ENCODE peak calls at places on chromosomes 5 and 9, in five cellular contexts. One of them, this sample, is unnamed.

GRCh38 chr5:141516648-141517025 is 27.8 kb downstream of the PCDHGC5 start:
- DNase-seq in breast epithelium: no peak
- DNase-seq in bronchial epithelial cell: no peak
- DNase-seq in CD8-positive, alpha-beta T cell: no peak
- DNase-seq in pancreas: no peak
- DNase-seq in this sample: no peak

GRCh38 chr5:148482196-148482595 is 98.4 kb downstream of the FBXO38 start:
- DNase-seq in breast epithelium: no peak
- DNase-seq in pancreas: no peak
- DNase-seq in CD8-positive, alpha-beta T cell: no peak
- DNase-seq in bronchial epithelial cell: no peak
- DNase-seq in this sample: peak; percentile 28

GRCh38 chr9:4258321-4259093 is 41.4 kb downstream of the GLIS3 start:
- DNase-seq in bronchial epithelial cell: peak; percentile 81
- DNase-seq in CD8-positive, alpha-beta T cell: no peak
- DNase-seq in breast epithelium: no peak
- DNase-seq in pancreas: no peak
- DNase-seq in this sample: peak; percentile 70

GRCh38 chr5:61290815-61291214 is 41.2 kb upstream of the ZSWIM6 start:
- DNase-seq in pancreas: no peak
- DNase-seq in CD8-positive, alpha-beta T cell: no peak
- DNase-seq in breast epithelium: no peak
- DNase-seq in bronchial epithelial cell: peak; percentile 66
- DNase-seq in this sample: no peak

GRCh38 chr9:83281306-83282255 is 218.6 kb upstream of the RASEF start:
- DNase-seq in CD8-positive, alpha-beta T cell: no peak
- DNase-seq in breast epithelium: no peak
- DNase-seq in pancreas: no peak
- DNase-seq in bronchial epithelial cell: peak; percentile 82
- DNase-seq in this sample: peak; percentile 62

GRCh38 chr5:50340757-50341156 is 100.3 kb downstream of the EMB start:
- DNase-seq in breast epithelium: no peak
- DNase-seq in CD8-positive, alpha-beta T cell: no peak
- DNase-seq in bronchial epithelial cell: no peak
- DNase-seq in pancreas: no peak
- DNase-seq in this sample: no peak

GRCh38 chr5:139822553-139823425 is 27.2 kb downstream of the PSD2 start:
- DNase-seq in CD8-positive, alpha-beta T cell: no peak
- DNase-seq in bronchial epithelial cell: no peak
- DNase-seq in breast epithelium: no peak
- DNase-seq in pancreas: no peak
- DNase-seq in this sample: no peak

GRCh38 chr5:170617519-170618218 is 113.8 kb downstream of the KCNIP1 start:
- DNase-seq in bronchial epithelial cell: no peak
- DNase-seq in CD8-positive, alpha-beta T cell: no peak
- DNase-seq in breast epithelium: no peak
- DNase-seq in pancreas: no peak
- DNase-seq in this sample: no peak

GRCh38 chr9:111966851-111967250 is 70.2 kb downstream of the UGCG start:
- DNase-seq in bronchial epithelial cell: peak; percentile 61
- DNase-seq in breast epithelium: no peak
- DNase-seq in CD8-positive, alpha-beta T cell: no peak
- DNase-seq in pancreas: no peak
- DNase-seq in this sample: no peak

GRCh38 chr9:136920832-136921231 is 23.7 kb downstream of the FBXW5 start:
- DNase-seq in bronchial epithelial cell: no peak
- DNase-seq in CD8-positive, alpha-beta T cell: no peak
- DNase-seq in pancreas: peak; percentile 54
- DNase-seq in breast epithelium: no peak
- DNase-seq in this sample: no peak

GRCh38 chr9:13588151-13589043 is 308.9 kb upstream of the MPDZ start:
- DNase-seq in bronchial epithelial cell: no peak
- DNase-seq in pancreas: no peak
- DNase-seq in CD8-positive, alpha-beta T cell: no peak
- DNase-seq in breast epithelium: no peak
- DNase-seq in this sample: peak; percentile 30

GRCh38 chr5:68922172-68922987 is 171.4 kb upstream of the SLC30A5 start:
- DNase-seq in CD8-positive, alpha-beta T cell: no peak
- DNase-seq in pancreas: no peak
- DNase-seq in breast epithelium: no peak
- DNase-seq in bronchial epithelial cell: no peak
- DNase-seq in this sample: no peak

GRCh38 chr9:97954550-97954989 is 16.6 kb upstream of the HEMGN start:
- DNase-seq in pancreas: no peak
- DNase-seq in breast epithelium: no peak
- DNase-seq in CD8-positive, alpha-beta T cell: peak; percentile 59
- DNase-seq in bronchial epithelial cell: peak; percentile 63
- DNase-seq in this sample: peak; percentile 11

GRCh38 chr5:169009171-169009570 is 291.8 kb downstream of the SLIT3 start:
- DNase-seq in breast epithelium: no peak
- DNase-seq in bronchial epithelial cell: no peak
- DNase-seq in pancreas: no peak
- DNase-seq in CD8-positive, alpha-beta T cell: no peak
- DNase-seq in this sample: no peak

GRCh38 chr9:34547960-34548603 is 25.3 kb upstream of the ENHO start:
- DNase-seq in breast epithelium: peak; percentile 72
- DNase-seq in CD8-positive, alpha-beta T cell: no peak
- DNase-seq in bronchial epithelial cell: peak; percentile 24
- DNase-seq in pancreas: peak; percentile 93
- DNase-seq in this sample: peak; percentile 76

GRCh38 chr5:167244583-167244982 is 1046.9 kb upstream of the WWC1 start:
- DNase-seq in bronchial epithelial cell: no peak
- DNase-seq in breast epithelium: no peak
- DNase-seq in CD8-positive, alpha-beta T cell: no peak
- DNase-seq in pancreas: no peak
- DNase-seq in this sample: peak; percentile 18

GRCh38 chr9:121376214-121376830 is 6.3 kb upstream of the STOM start:
- DNase-seq in bronchial epithelial cell: no peak
- DNase-seq in breast epithelium: no peak
- DNase-seq in pancreas: no peak
- DNase-seq in CD8-positive, alpha-beta T cell: no peak
- DNase-seq in this sample: peak; percentile 55

GRCh38 chr9:137436761-137437600 is 4.2 kb downstream of the ENTPD8 start:
- DNase-seq in pancreas: peak; percentile 82
- DNase-seq in CD8-positive, alpha-beta T cell: no peak
- DNase-seq in bronchial epithelial cell: no peak
- DNase-seq in breast epithelium: no peak
- DNase-seq in this sample: no peak

GRCh38 chr5:67170783-67171182 is 25.8 kb downstream of the CD180 start:
- DNase-seq in CD8-positive, alpha-beta T cell: no peak
- DNase-seq in bronchial epithelial cell: no peak
- DNase-seq in breast epithelium: no peak
- DNase-seq in pancreas: no peak
- DNase-seq in this sample: no peak

GRCh38 chr9:129201289-129201688 is 23.2 kb upstream of the IER5L start:
- DNase-seq in CD8-positive, alpha-beta T cell: no peak
- DNase-seq in breast epithelium: no peak
- DNase-seq in bronchial epithelial cell: no peak
- DNase-seq in pancreas: no peak
- DNase-seq in this sample: no peak

GRCh38 chr5:77955577-77955976 is 179.4 kb upstream of the TBCA start:
- DNase-seq in bronchial epithelial cell: peak; percentile 23
- DNase-seq in breast epithelium: no peak
- DNase-seq in pancreas: no peak
- DNase-seq in CD8-positive, alpha-beta T cell: no peak
- DNase-seq in this sample: no peak

GRCh38 chr9:91433180-91433579 is 9.5 kb upstream of the NFIL3 start:
- DNase-seq in breast epithelium: no peak
- DNase-seq in bronchial epithelial cell: peak; percentile 98
- DNase-seq in CD8-positive, alpha-beta T cell: no peak
- DNase-seq in pancreas: no peak
- DNase-seq in this sample: peak; percentile 88

GRCh38 chr5:124651663-124652513 is 94.6 kb downstream of the ZNF608 start:
- DNase-seq in breast epithelium: peak; percentile 71
- DNase-seq in bronchial epithelial cell: peak; percentile 60
- DNase-seq in pancreas: peak; percentile 88
- DNase-seq in CD8-positive, alpha-beta T cell: no peak
- DNase-seq in this sample: peak; percentile 88

GRCh38 chr9:26243722-26244121 is 565.5 kb upstream of the TUSC1 start:
- DNase-seq in pancreas: no peak
- DNase-seq in bronchial epithelial cell: no peak
- DNase-seq in breast epithelium: no peak
- DNase-seq in CD8-positive, alpha-beta T cell: no peak
- DNase-seq in this sample: no peak

GRCh38 chr9:93634311-93635185 is 58.2 kb downstream of the PHF2 start:
- DNase-seq in CD8-positive, alpha-beta T cell: no peak
- DNase-seq in pancreas: no peak
- DNase-seq in bronchial epithelial cell: no peak
- DNase-seq in breast epithelium: no peak
- DNase-seq in this sample: no peak

GRCh38 chr5:126829098-126829497 is 52.2 kb downstream of the LMNB1 start:
- DNase-seq in breast epithelium: no peak
- DNase-seq in pancreas: no peak
- DNase-seq in CD8-positive, alpha-beta T cell: no peak
- DNase-seq in bronchial epithelial cell: no peak
- DNase-seq in this sample: no peak

GRCh38 chr5:77418601-77419591 is 73.2 kb downstream of the WDR41 start:
- DNase-seq in bronchial epithelial cell: peak; percentile 76
- DNase-seq in pancreas: no peak
- DNase-seq in breast epithelium: no peak
- DNase-seq in CD8-positive, alpha-beta T cell: no peak
- DNase-seq in this sample: no peak

GRCh38 chr9:112175796-112176315 is 759 bp upstream of the SUSD1 start:
- DNase-seq in breast epithelium: no peak
- DNase-seq in pancreas: no peak
- DNase-seq in bronchial epithelial cell: no peak
- DNase-seq in CD8-positive, alpha-beta T cell: no peak
- DNase-seq in this sample: no peak

GRCh38 chr5:127550652-127551409 is 33.4 kb downstream of the PRRC1 start:
- DNase-seq in bronchial epithelial cell: no peak
- DNase-seq in pancreas: no peak
- DNase-seq in CD8-positive, alpha-beta T cell: no peak
- DNase-seq in breast epithelium: no peak
- DNase-seq in this sample: peak; percentile 19

GRCh38 chr5:133247881-133248642 is 196.2 kb downstream of the HSPA4 start:
- DNase-seq in bronchial epithelial cell: no peak
- DNase-seq in CD8-positive, alpha-beta T cell: no peak
- DNase-seq in breast epithelium: no peak
- DNase-seq in pancreas: no peak
- DNase-seq in this sample: peak; percentile 78

GRCh38 chr5:42059291-42059690 is 134.2 kb downstream of the FBXO4 start:
- DNase-seq in breast epithelium: no peak
- DNase-seq in CD8-positive, alpha-beta T cell: no peak
- DNase-seq in bronchial epithelial cell: peak; percentile 80
- DNase-seq in pancreas: no peak
- DNase-seq in this sample: no peak

GRCh38 chr5:180172447-180173197 is 36.4 kb downstream of the RASGEF1C start:
- DNase-seq in bronchial epithelial cell: no peak
- DNase-seq in breast epithelium: no peak
- DNase-seq in CD8-positive, alpha-beta T cell: no peak
- DNase-seq in pancreas: no peak
- DNase-seq in this sample: peak; percentile 64

GRCh38 chr9:127311239-127311741 is 46.7 kb downstream of the GARNL3 start:
- DNase-seq in breast epithelium: no peak
- DNase-seq in CD8-positive, alpha-beta T cell: no peak
- DNase-seq in bronchial epithelial cell: peak; percentile 82
- DNase-seq in pancreas: no peak
- DNase-seq in this sample: peak; percentile 27

GRCh38 chr9:6384732-6385131 is 28.3 kb upstream of the UHRF2 start:
- DNase-seq in breast epithelium: no peak
- DNase-seq in CD8-positive, alpha-beta T cell: no peak
- DNase-seq in bronchial epithelial cell: peak; percentile 13
- DNase-seq in pancreas: no peak
- DNase-seq in this sample: no peak

GRCh38 chr9:105237246-105237645 is 7.2 kb upstream of the SLC44A1 start:
- DNase-seq in bronchial epithelial cell: no peak
- DNase-seq in CD8-positive, alpha-beta T cell: no peak
- DNase-seq in breast epithelium: no peak
- DNase-seq in pancreas: no peak
- DNase-seq in this sample: no peak

GRCh38 chr9:134796882-134797281 is 83.7 kb upstream of the FCN2 start:
- DNase-seq in breast epithelium: no peak
- DNase-seq in CD8-positive, alpha-beta T cell: no peak
- DNase-seq in pancreas: no peak
- DNase-seq in bronchial epithelial cell: no peak
- DNase-seq in this sample: no peak
- TF ChIP-seq CTCF in breast epithelium: no peak
- TF ChIP-seq CTCF in CD8-positive, alpha-beta T cell: no peak
- TF ChIP-seq CTCF in pancreas: no peak
- TF ChIP-seq CTCF in bronchial epithelial cell: no peak
- TF ChIP-seq CTCF in this sample: no peak

GRCh38 chr5:172622091-172623046 is 18.7 kb upstream of the NEURL1B start:
- DNase-seq in CD8-positive, alpha-beta T cell: no peak
- DNase-seq in breast epithelium: peak; percentile 35
- DNase-seq in pancreas: no peak
- DNase-seq in bronchial epithelial cell: no peak
- DNase-seq in this sample: no peak
- H3K4me3 ChIP-seq in CD8-positive, alpha-beta T cell: no peak overlapping the region
- H3K4me3 ChIP-seq in breast epithelium: no peak overlapping the region
- H3K4me3 ChIP-seq in pancreas: no peak overlapping the region
- H3K4me3 ChIP-seq in bronchial epithelial cell: no peak overlapping the region
- H3K4me3 ChIP-seq in this sample: no peak overlapping the region

DNA sequence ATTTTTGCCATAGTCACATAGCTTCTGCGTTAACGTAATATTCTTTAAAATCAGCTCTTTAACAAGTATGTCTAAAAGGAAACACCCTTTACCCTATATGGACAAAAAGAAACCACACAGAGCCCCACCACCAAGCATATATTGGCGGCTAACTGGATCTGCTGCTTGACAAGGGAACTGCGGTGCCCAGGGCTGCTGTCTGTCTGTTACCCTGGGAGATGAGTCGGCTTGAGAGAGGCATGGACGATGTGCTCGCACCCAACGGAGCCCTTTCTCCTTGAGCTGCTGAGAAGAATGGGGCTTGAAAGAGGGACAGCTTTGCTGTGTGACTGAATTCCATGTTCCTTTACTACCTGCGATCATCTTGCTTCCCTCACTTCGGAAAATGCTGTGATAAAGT is 158.6 kb upstream of the SHB start:
- DNase-seq in CD8-positive, alpha-beta T cell: peak; percentile 46
- DNase-seq in breast epithelium: no peak
- DNase-seq in pancreas: no peak
- DNase-seq in bronchial epithelial cell: peak; percentile 10
- DNase-seq in this sample: peak; percentile 37
- H3K27me3 ChIP-seq in CD8-positive, alpha-beta T cell: no peaks in the 10 kb centered on the region
- H3K27me3 ChIP-seq in breast epithelium: no peaks in the 10 kb centered on the region
- H3K27me3 ChIP-seq in pancreas: no peaks in the 10 kb centered on the region
- H3K27me3 ChIP-seq in bronchial epithelial cell: no peaks in the 10 kb centered on the region
- H3K27me3 ChIP-seq in this sample: peaks cover 3% of the 10 kb centered on the region

GRCh38 chr5:57276353-57276752 is 102.5 kb downstream of the GPBP1 start:
- DNase-seq in breast epithelium: no peak
- DNase-seq in CD8-positive, alpha-beta T cell: no peak
- DNase-seq in bronchial epithelial cell: no peak
- DNase-seq in pancreas: no peak
- DNase-seq in this sample: no peak

GRCh38 chr5:57280811-57281301 is 107.0 kb downstream of the GPBP1 start:
- DNase-seq in pancreas: no peak
- DNase-seq in breast epithelium: no peak
- DNase-seq in CD8-positive, alpha-beta T cell: no peak
- DNase-seq in bronchial epithelial cell: peak; percentile 93
- DNase-seq in this sample: no peak

DNA sequence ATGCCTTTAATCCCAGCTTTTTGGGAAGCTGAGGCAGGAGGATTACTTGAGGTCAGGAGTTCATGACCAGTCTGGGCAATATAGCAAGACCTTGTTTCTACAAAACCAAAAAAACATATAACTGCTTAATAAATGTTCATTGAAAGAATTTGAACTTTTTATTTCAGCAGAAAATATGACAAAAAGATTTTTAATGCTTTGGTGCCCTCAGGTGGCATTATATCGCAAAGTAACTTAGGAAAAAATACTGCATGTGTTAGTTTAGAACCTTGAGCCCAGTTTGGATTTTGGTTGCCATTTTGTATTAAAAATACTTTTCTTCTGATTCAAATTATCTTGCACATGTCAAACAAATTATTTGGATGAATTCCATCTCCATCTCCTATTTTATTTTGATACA is 103.2 kb downstream of the GPBP1 start:
- DNase-seq in bronchial epithelial cell: peak; percentile 33
- DNase-seq in pancreas: no peak
- DNase-seq in breast epithelium: no peak
- DNase-seq in CD8-positive, alpha-beta T cell: no peak
- DNase-seq in this sample: peak; percentile 57
- TF ChIP-seq CTCF in bronchial epithelial cell: no peak
- TF ChIP-seq CTCF in pancreas: no peak
- TF ChIP-seq CTCF in breast epithelium: no peak
- TF ChIP-seq CTCF in CD8-positive, alpha-beta T cell: no peak
- TF ChIP-seq CTCF in this sample: peak; percentile 27